ENCODE peak calls at places on chromosome 5, in four cellular contexts. C is Panc1, Q is heart left ventricle, X is transverse colon. E is an unnamed sample.

GRCh38 chr5:43731573-43731972 is 128.6 kb downstream of the NNT start:
- DNase-seq in C (no peak), Q (no peak), X (no peak), E (no peak)

GRCh38 chr5:5648694-5649093 is 226.2 kb downstream of the ICE1 start:
- DNase-seq in C (no peak), Q (no peak), X (no peak), E (no peak)

GRCh38 chr5:168327451-168327850 is 36.0 kb downstream of the WWC1 start:
- DNase-seq in C (no peak), Q (no peak), X (no peak), E (no peak)

GRCh38 chr5:74261906-74262305 is 378.6 kb downstream of the ENC1 start:
- DNase-seq in C (no peak), Q (no peak), X (no peak), E (no peak)

GRCh38 chr5:72063219-72063819 is 44.0 kb upstream of the MAP1B start:
- DNase-seq in C (no peak), Q (no peak), X (no peak), E (no peak)

GRCh38 chr5:155839251-155840037 is 487.5 kb upstream of the SGCD start:
- DNase-seq in C (no peak), Q (no peak), X (no peak), E (no peak)

GRCh38 chr5:164475339-164475977 is 970.0 kb downstream of the MAT2B start:
- DNase-seq in C (no peak), Q (no peak), X (no peak), E (no peak)

GRCh38 chr5:163880307-163880706 is 374.9 kb downstream of the MAT2B start:
- DNase-seq in C (no peak), Q (no peak), X (no peak), E (no peak)

GRCh38 chr5:57304931-57305330 is 131.1 kb downstream of the GPBP1 start:
- DNase-seq in C (no peak), Q (no peak), X (no peak), E (no peak)

GRCh38 chr5:57302164-57302563 is 128.3 kb downstream of the GPBP1 start:
- DNase-seq in C (no peak), Q (no peak), X (peak), E (no peak)

GRCh38 chr5:57302643-57303042 is 128.8 kb downstream of the GPBP1 start:
- DNase-seq in C (no peak), Q (no peak), X (no peak), E (no peak)

GRCh38 chr5:57306359-57306758 is 132.5 kb downstream of the GPBP1 start:
- DNase-seq in C (no peak), Q (no peak), X (no peak), E (no peak)

DNA sequence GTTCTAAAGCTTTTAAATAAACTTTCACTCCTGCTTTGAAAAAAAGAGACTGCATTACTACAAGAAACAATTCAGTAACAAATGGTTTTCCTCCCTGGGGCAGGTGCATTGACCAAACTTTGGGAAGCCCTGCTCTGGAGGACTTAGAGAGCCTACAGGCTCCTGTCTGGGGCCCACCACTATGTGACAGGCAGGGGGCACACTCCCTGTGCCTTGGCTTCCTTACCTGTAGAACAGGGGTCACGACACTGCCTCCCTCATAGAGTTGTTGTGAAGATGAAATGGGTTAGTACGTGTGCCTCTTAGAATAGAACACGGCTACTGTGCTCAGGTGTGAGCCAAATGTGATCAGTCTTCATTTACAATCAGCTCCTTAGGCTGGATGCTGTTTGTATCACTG is 130.1 kb downstream of the GPBP1 start:
- DNase-seq in C (no peak), Q (no peak), X (no peak), E (no peak)
- TF ChIP-seq CTCF in C (no peak), Q (no peak), X (no peak), E (peak)

GRCh38 chr5:97044057-97044456 is 98.4 kb downstream of the LIX1 start:
- DNase-seq in C (peak), Q (no peak), X (peak), E (no peak)
- TF ChIP-seq CTCF in C (peak), Q (peak), X (no peak), E (peak)

GRCh38 chr5:55920784-55921183 is 69.6 kb downstream of the IL31RA start:
- DNase-seq in C (no peak), Q (no peak), X (no peak), E (no peak)
- TF ChIP-seq CTCF in C (peak), Q (no peak), X (no peak), E (peak)

GRCh38 chr5:119435436-119436132 is 16.7 kb upstream of the HSD17B4 start:
- DNase-seq in C (no peak), Q (peak), X (peak), E (peak)
- TF ChIP-seq CTCF in C (peak), Q (no peak), X (peak), E (peak)

E was measured in AG04450.